ENCODE peak calls at places on chromosome 3, in ten cellular contexts. S is pancreas; V is HAP-1; D is heart left ventricle; N is uterus; Q is choroid plexus epithelial cell; F is endothelial cell of umbilical vein; K is CD4-positive, CD25-positive, alpha-beta regulatory T cell; A is AG04450; P is kidney. G is an unnamed sample.

GRCh38 chr3:5010706-5011554 is 31.7 kb downstream of the BHLHE40 start:
- DNase-seq in S (no peak), V (no peak), D (no peak), N (no peak), Q (no peak), F (no peak), K (peak; percentile 38), A (no peak), P (no peak), G (no peak)

GRCh38 chr3:127754411-127755304 is 67.7 kb downstream of the MGLL start:
- DNase-seq in S (no peak), V (no peak), D (no peak), N (no peak), Q (no peak), F (no peak), K (no peak), A (no peak), P (peak; percentile 63), G (no peak)

GRCh38 chr3:196111939-196112386 is 30.1 kb upstream of the TFRC start:
- DNase-seq in S (no peak), V (no peak), D (no peak), N (no peak), Q (no peak), F (no peak), K (peak; percentile 70), A (no peak), P (peak; percentile 8), G (no peak)

GRCh38 chr3:13507791-13508339 is 27.8 kb downstream of the HDAC11 start:
- DNase-seq in S (no peak), V (no peak), D (no peak), N (no peak), Q (no peak), F (no peak), K (no peak), A (no peak), P (peak; percentile 77), G (peak; percentile 39)

GRCh38 chr3:38115645-38116427 is 21.1 kb downstream of the ACAA1 start:
- DNase-seq in S (no peak), V (no peak), D (no peak), N (no peak), Q (no peak), F (no peak), K (no peak), A (no peak), P (no peak), G (no peak)

GRCh38 chr3:189169728-189170127 is 2.0 kb upstream of the TPRG1 start:
- DNase-seq in S (no peak), V (no peak), D (no peak), N (no peak), Q (no peak), F (no peak), K (no peak), A (no peak), P (no peak), G (no peak)

GRCh38 chr3:161412117-161412516 is 40.8 kb upstream of the SPTSSB start:
- DNase-seq in S (no peak), V (no peak), D (no peak), N (no peak), Q (no peak), F (no peak), K (no peak), A (no peak), P (no peak), G (no peak)

GRCh38 chr3:41684802-41685740 is 276.8 kb downstream of the ULK4 start:
- DNase-seq in S (no peak), V (no peak), D (no peak), N (no peak), Q (no peak), F (no peak), K (no peak), A (no peak), P (no peak), G (peak; percentile 75)

GRCh38 chr3:27593173-27593572 is 109.0 kb upstream of the SLC4A7 start:
- DNase-seq in S (no peak), V (no peak), D (no peak), N (no peak), Q (no peak), F (no peak), K (no peak), A (no peak), P (no peak), G (no peak)

GRCh38 chr3:27589795-27590194 is 105.6 kb upstream of the SLC4A7 start:
- DNase-seq in S (no peak), V (no peak), D (no peak), N (no peak), Q (peak; percentile 77), F (no peak), K (no peak), A (no peak), P (no peak), G (peak; percentile 73)

GRCh38 chr3:27590437-27591320 is 106.5 kb upstream of the SLC4A7 start:
- DNase-seq in S (no peak), V (peak; percentile 13), D (no peak), N (no peak), Q (peak; percentile 56), F (peak; percentile 95), K (peak; percentile 34), A (no peak), P (no peak), G (peak; percentile 31)

GRCh38 chr3:27591811-27592210 is 107.6 kb upstream of the SLC4A7 start:
- DNase-seq in S (no peak), V (no peak), D (no peak), N (no peak), Q (no peak), F (peak; percentile 89), K (peak; percentile 63), A (no peak), P (no peak), G (no peak)

DNA sequence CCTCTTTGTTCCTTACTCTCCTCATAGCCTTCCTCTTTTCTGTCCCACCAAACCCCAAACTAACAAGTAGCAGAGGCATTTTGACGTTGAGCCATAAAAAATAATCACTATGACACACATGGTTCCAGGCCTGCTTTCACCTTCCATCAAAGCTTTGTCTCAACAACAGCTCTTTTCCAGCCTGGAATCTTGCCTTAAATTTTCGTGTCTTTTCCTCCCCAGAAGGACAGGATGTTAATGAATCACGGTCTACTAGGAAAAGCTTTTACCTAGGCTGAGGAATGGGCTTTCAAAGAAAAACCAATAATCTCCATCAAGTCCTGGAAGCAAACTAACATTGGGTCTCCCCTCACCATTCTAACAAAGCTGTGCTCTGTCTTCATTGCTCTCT is 107.1 kb upstream of the SLC4A7 start:
- DNase-seq in S (no peak), V (no peak), D (no peak), N (no peak), Q (no peak), F (peak; percentile 90), K (no peak), A (no peak), P (no peak), G (no peak)
- H3K4me3 ChIP-seq in S (no peak overlapping the region), V (no peak overlapping the region), D (no peak overlapping the region), N (no peak overlapping the region), Q (no peak overlapping the region), F (no peak overlapping the region), K (peak overlapping the region; percentile 27), A (no peak overlapping the region), P (no peak overlapping the region), G (no peak overlapping the region)

DNA sequence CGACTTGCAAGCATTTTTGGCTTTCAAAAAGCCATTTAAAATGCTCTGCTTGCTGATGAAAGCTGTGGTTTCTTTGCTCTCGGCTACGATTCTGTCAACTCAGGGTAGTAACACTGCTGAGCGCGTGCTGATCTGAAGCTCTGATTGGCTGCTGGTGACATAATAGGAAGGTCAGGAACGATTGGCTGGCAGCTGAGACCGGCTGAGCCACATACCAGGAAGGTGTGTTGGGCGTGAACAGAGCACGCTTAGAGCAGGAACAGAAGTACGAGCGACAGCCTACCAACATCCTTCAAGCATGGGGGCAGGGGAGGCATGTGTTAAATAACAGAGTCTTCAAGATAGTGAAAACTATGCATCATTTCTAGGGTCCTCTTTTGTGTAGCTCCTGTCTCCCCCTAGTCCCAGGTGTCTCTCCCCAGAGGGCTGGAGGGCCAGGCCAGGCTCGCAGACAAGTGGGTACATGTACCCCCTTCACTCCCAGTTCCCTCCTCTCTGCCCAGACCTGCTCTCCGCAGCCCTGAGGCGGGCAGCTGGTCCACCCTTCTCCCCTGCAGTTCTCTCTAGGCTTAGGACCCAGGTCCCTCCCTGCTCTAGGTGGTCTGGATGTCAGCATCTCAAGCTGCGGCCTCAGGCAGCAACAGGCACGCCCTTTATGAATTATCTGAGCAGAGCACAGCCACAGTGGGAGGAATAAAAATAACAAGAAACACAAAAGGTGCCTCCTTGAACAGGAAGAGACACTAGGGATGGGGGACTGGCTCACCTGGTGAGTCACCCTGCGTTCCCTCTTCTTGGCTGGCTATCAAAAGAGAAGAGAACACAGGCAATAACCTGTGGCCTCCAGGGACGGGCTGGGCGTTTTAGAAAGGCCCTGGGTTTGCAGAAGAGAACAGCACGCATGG is 76.0 kb downstream of the TAMM41 start:
- DNase-seq in S (peak; percentile 89), V (peak; percentile 16), D (peak; percentile 38), N (peak; percentile 48), Q (peak; percentile 93), F (peak; percentile 85), K (peak; percentile 96), A (peak; percentile 68), P (peak; percentile 90), G (peak; percentile 86)
- H3K4me3 ChIP-seq in S (no peak overlapping the region), V (no peak overlapping the region), D (no peak overlapping the region), N (no peak overlapping the region), Q (peak overlapping the region; percentile 35), F (no peak overlapping the region), K (peak overlapping the region; percentile 57), A (peak overlapping the region; percentile 17), P (peak overlapping the region; percentile 41), G (no peak overlapping the region)

DNA sequence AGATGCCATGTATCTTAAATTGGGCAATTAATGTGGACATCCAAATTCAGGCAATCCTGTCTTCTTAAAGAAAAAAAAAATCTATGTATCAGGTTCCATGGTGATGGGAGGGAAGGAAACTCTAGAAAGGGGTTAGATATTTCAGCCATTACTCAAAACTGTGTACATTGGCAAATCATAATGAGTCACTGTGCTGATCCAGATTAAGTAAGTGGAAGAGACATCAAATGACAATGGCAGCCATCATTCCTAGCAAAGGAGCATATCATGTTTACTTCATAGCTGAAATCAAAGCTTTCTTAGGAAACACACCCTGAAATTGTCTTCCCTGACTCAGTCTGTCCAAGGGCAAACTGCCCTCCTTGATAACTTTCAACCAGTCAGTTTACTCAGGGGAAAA is 713.3 kb upstream of the GBE1 start:
- DNase-seq in S (no peak), V (no peak), D (no peak), N (no peak), Q (peak; percentile 67), F (no peak), K (no peak), A (no peak), P (no peak), G (peak; percentile 12)
- H3K4me3 ChIP-seq in S (no peak overlapping the region), V (no peak overlapping the region), D (no peak overlapping the region), N (no peak overlapping the region), Q (no peak overlapping the region), F (no peak overlapping the region), K (no peak overlapping the region), A (no peak overlapping the region), P (no peak overlapping the region), G (no peak overlapping the region)

GRCh38 chr3:134368751-134369105 is 5.5 kb downstream of the AMOTL2 start:
- DNase-seq in S (no peak), V (no peak), D (no peak), N (no peak), Q (no peak), F (no peak), K (no peak), A (no peak), P (peak; percentile 35), G (no peak)

GRCh38 chr3:134367412-134367811 is 6.8 kb downstream of the AMOTL2 start:
- DNase-seq in S (no peak), V (no peak), D (no peak), N (no peak), Q (peak; percentile 18), F (no peak), K (no peak), A (no peak), P (peak; percentile 48), G (no peak)

GRCh38 chr3:134369231-134369741 is 5.0 kb downstream of the AMOTL2 start:
- DNase-seq in S (no peak), V (no peak), D (no peak), N (no peak), Q (peak; percentile 84), F (peak; percentile 97), K (no peak), A (no peak), P (peak; percentile 34), G (peak; percentile 81)

GRCh38 chr3:134366928-134367352 is 7.3 kb downstream of the AMOTL2 start:
- DNase-seq in S (peak; percentile 35), V (no peak), D (no peak), N (peak; percentile 59), Q (peak; percentile 17), F (peak; percentile 14), K (no peak), A (no peak), P (peak; percentile 71), G (no peak)

DNA sequence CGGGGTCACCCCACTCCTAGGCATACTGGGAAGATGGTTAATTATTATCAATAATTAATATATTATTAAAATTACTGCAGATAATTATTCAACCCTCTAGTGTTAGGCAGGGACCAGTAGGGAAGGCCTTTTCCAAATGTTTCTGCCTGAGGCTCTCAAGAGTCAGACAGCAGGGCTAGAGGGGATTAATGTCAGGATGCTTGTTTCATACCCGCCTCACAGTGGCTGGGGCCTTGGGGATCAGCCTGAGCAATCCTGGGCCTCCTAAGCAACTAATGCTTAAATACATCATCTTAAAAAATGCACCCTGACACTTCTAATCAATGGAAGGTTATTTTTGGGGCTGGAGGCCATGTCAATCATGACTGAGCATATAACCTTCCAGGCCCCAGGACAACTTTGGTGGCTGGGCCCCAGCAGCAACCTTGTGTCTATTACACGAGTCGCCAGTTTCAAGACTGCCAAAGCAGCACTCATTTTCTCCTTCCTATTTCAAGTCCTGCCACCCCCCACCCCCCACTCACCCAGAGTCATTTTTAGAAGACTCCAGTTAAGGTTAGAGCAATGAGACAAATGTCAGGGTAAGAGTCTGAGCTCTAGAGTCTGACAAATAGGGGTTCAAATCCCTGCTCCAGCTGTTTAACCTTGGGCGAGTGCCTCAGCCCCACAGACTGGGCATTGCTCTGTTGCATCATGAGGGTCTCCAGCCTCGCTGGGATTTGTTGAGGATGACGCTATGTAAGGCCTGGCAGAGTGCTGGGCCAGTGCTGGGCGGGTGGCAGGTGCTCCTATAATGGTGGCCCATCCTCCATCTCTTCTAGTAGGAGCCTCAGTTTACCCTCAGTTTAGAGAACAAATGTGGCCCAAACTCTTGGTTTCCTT is 6.1 kb downstream of the AMOTL2 start:
- DNase-seq in S (no peak), V (no peak), D (no peak), N (no peak), Q (no peak), F (no peak), K (no peak), A (no peak), P (peak; percentile 35), G (no peak)
- H3K4me3 ChIP-seq in S (no peak overlapping the region), V (no peak overlapping the region), D (no peak overlapping the region), N (no peak overlapping the region), Q (no peak overlapping the region), F (no peak overlapping the region), K (no peak overlapping the region), A (no peak overlapping the region), P (peak overlapping the region; percentile 5), G (no peak overlapping the region)